ENCODE peak calls at places on chromosome 3, in five cellular contexts. B is neural progenitor cell, Z is GM23248, S is K562, F is mesenchymal stem cell. Q is an unnamed sample.

GRCh38 chr3:178513539-178514410 is 22.5 kb upstream of the KCNMB2 start:
- DNase-seq in B (no peak), Z (peak), S (no peak), F (peak), Q (no peak)

GRCh38 chr3:197417451-197417850 is 119.0 kb upstream of the DLG1 start:
- DNase-seq in B (no peak), Z (peak), S (no peak), F (peak), Q (no peak)

GRCh38 chr3:44099566-44100297 is 142.0 kb upstream of the TOPAZ1 start:
- DNase-seq in B (no peak), Z (no peak), S (no peak), F (no peak), Q (no peak)

GRCh38 chr3:29143151-29143550 is 137.7 kb upstream of the RBMS3 start:
- DNase-seq in B (no peak), Z (no peak), S (no peak), F (no peak), Q (no peak)

GRCh38 chr3:20652249-20652648 is 466.2 kb upstream of the SGO1 start:
- DNase-seq in B (no peak), Z (no peak), S (no peak), F (no peak), Q (no peak)

GRCh38 chr3:22315925-22316324 is 564.9 kb upstream of the ZNF385D start:
- DNase-seq in B (no peak), Z (peak), S (no peak), F (no peak), Q (no peak)

GRCh38 chr3:119160361-119160760 is 13.0 kb upstream of the UPK1B start:
- DNase-seq in B (no peak), Z (no peak), S (no peak), F (no peak), Q (no peak)

GRCh38 chr3:22366781-22367180 is 615.8 kb upstream of the ZNF385D start:
- DNase-seq in B (no peak), Z (no peak), S (no peak), F (no peak), Q (no peak)

GRCh38 chr3:177705976-177706866 is 508.9 kb upstream of the TBL1XR1 start:
- DNase-seq in B (no peak), Z (no peak), S (no peak), F (no peak), Q (no peak)

GRCh38 chr3:127697531-127698240 is 24.9 kb downstream of the ABTB1 start:
- DNase-seq in B (peak), Z (peak), S (peak), F (peak), Q (peak)

GRCh38 chr3:10376353-10376752 is 55.4 kb upstream of the SEC13 start:
- DNase-seq in B (no peak), Z (no peak), S (no peak), F (no peak), Q (no peak)

GRCh38 chr3:133038731-133039398 is 674 bp downstream of the TMEM108 start:
- DNase-seq in B (peak), Z (peak), S (peak), F (no peak), Q (no peak)

GRCh38 chr3:150412599-150413069 is 4.5 kb downstream of the TSC22D2 start:
- DNase-seq in B (no peak), Z (peak), S (peak), F (peak), Q (no peak)

GRCh38 chr3:4645468-4645867 is 152.3 kb downstream of the ITPR1 start:
- DNase-seq in B (no peak), Z (no peak), S (no peak), F (no peak), Q (no peak)

GRCh38 chr3:117820900-117821299 is 1111.3 kb downstream of the TUSC7 start:
- DNase-seq in B (no peak), Z (peak), S (no peak), F (no peak), Q (no peak)

GRCh38 chr3:182740710-182741109 is 52.6 kb upstream of the ATP11B start:
- DNase-seq in B (no peak), Z (no peak), S (peak), F (no peak), Q (peak)

GRCh38 chr3:197540961-197541377 is 14.8 kb downstream of the BDH1 start:
- DNase-seq in B (no peak), Z (no peak), S (no peak), F (no peak), Q (no peak)

GRCh38 chr3:197501879-197502620 is 53.7 kb downstream of the BDH1 start:
- DNase-seq in B (peak), Z (peak), S (no peak), F (peak), Q (no peak)

GRCh38 chr3:161108840-161109239 is 3.7 kb upstream of the B3GALNT1 start:
- DNase-seq in B (no peak), Z (peak), S (no peak), F (peak), Q (peak)

GRCh38 chr3:166284994-166285393 is 447.8 kb upstream of the BCHE start:
- DNase-seq in B (no peak), Z (no peak), S (no peak), F (peak), Q (no peak)

GRCh38 chr3:120113128-120114116 is 19.2 kb upstream of the GSK3B start:
- DNase-seq in B (no peak), Z (peak), S (no peak), F (peak), Q (peak)

GRCh38 chr3:40973141-40973540 is 226.2 kb upstream of the CTNNB1 start:
- DNase-seq in B (no peak), Z (no peak), S (no peak), F (no peak), Q (no peak)

GRCh38 chr3:171234298-171235020 is 207.9 kb upstream of the SLC2A2 start:
- DNase-seq in B (no peak), Z (no peak), S (no peak), F (no peak), Q (no peak)

GRCh38 chr3:88301273-88302002 is 151.7 kb downstream of the C3orf38 start:
- DNase-seq in B (no peak), Z (no peak), S (no peak), F (peak), Q (no peak)

GRCh38 chr3:172658344-172659245 is 52.3 kb downstream of the NCEH1 start:
- DNase-seq in B (no peak), Z (peak), S (no peak), F (peak), Q (peak)

GRCh38 chr3:52870471-52870870 is 26.9 kb downstream of the STIMATE start:
- DNase-seq in B (no peak), Z (no peak), S (no peak), F (no peak), Q (no peak)

GRCh38 chr3:158702815-158703481 is 29.3 kb downstream of the RARRES1 start:
- DNase-seq in B (no peak), Z (peak), S (no peak), F (peak), Q (no peak)

GRCh38 chr3:113783980-113784379 is 37.1 kb downstream of the ATP6V1A start:
- DNase-seq in B (no peak), Z (peak), S (no peak), F (no peak), Q (no peak)

DNA sequence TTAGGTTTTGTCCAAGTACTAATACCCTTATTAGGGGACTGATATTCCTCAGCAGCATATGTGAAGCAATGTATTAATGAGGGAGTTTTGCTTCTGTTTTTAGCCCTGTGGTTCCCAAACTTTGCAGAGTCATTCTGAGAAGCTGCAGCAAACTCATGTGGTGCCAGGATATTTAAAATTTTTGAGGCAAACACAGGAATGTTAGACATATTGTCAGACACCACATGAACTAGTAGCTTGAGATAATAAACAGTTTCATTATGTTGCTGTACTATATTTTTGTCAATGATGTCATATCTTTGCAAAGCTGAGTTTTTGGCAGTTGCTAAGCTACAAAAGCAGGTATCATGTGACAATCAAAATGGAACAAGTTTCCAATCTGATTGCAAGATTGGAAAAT is 36.6 kb downstream of the ATP6V1A start:
- DNase-seq in B (no peak), Z (peak), S (peak), F (peak), Q (no peak)
- H3K4me2 ChIP-seq in B (no peak), Z (peak), S (no peak), F (no peak), Q (no peak)

DNA sequence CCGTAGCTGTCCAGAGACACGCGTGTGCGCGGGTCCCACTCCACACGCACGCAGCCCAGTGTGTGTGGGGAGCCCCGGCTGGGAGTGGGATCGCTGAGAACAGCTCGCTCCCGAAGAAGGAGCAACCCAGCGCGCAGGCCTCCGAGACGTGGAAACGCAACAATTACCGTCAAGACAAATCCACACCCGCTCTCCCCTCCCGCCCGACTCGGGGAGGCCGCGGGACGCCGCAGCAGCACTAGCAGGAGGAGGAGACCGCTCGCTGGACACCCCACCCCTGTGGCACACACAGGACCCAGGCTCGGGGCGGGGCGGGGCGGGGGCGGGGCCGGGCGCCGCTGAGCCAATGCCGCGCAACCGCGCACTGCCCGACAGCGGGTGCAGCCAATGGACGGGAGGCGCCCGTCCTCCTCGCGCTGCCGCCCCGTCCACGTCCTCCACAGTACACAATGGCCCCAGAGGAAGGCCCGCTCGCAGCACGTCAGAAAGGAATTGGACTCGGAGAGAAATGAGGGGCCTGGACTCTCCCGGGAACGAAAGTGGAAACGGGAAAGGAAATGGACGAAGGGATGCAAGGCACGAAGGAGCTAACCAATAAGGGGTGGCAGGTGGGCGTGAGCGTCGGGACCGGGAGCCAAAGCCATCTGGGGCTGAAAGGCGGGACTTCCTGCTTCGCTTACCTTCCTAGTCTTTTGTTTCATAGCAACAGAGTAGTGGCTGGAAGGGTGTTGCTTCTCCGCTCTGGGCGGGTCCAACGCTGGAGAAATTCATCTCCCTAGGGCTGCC is at the start of gene CBLB:
- DNase-seq in B (peak), Z (peak), S (peak), F (peak), Q (peak)
- H3K4me2 ChIP-seq in B (peak), Z (peak), S (peak), F (peak), Q (peak)

DNA sequence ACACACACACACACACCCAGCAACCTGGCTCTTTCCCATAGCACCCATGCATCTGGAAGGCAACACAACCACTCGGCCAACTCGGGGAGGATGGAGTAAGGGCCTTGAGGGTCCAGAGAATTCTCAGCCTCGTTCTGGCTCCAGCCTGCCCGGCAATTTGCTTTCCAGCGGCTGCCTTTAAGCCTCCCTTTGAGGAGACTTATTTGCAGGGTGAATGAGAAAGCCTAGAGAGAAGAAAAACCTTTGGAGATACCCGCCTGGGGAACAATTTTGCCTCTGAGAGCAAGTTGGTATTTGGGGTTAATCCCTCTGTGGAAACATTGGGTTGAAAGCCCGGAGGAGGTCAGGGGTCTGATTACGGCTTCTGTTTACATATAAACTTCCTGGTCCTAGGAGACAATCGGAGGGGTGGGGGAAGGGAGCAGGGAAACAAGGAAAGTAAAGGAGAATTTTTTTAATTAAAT is 160.8 kb upstream of the HES1 start:
- DNase-seq in B (peak), Z (no peak), S (no peak), F (peak), Q (no peak)
- H3K4me2 ChIP-seq in B (peak), Z (no peak), S (peak), F (no peak), Q (no peak)

GRCh38 chr3:46944191-46944590 is 32.4 kb downstream of the CCDC12 start:
- DNase-seq in B (no peak), Z (no peak), S (no peak), F (no peak), Q (no peak)

GRCh38 chr3:46942079-46942478 is 34.5 kb downstream of the CCDC12 start:
- DNase-seq in B (no peak), Z (no peak), S (no peak), F (no peak), Q (no peak)

GRCh38 chr3:46942481-46943236 is 33.9 kb downstream of the CCDC12 start:
- DNase-seq in B (no peak), Z (no peak), S (no peak), F (no peak), Q (no peak)

GRCh38 chr3:46946416-46946815 is 30.1 kb downstream of the CCDC12 start:
- DNase-seq in B (no peak), Z (no peak), S (no peak), F (no peak), Q (no peak)

DNA sequence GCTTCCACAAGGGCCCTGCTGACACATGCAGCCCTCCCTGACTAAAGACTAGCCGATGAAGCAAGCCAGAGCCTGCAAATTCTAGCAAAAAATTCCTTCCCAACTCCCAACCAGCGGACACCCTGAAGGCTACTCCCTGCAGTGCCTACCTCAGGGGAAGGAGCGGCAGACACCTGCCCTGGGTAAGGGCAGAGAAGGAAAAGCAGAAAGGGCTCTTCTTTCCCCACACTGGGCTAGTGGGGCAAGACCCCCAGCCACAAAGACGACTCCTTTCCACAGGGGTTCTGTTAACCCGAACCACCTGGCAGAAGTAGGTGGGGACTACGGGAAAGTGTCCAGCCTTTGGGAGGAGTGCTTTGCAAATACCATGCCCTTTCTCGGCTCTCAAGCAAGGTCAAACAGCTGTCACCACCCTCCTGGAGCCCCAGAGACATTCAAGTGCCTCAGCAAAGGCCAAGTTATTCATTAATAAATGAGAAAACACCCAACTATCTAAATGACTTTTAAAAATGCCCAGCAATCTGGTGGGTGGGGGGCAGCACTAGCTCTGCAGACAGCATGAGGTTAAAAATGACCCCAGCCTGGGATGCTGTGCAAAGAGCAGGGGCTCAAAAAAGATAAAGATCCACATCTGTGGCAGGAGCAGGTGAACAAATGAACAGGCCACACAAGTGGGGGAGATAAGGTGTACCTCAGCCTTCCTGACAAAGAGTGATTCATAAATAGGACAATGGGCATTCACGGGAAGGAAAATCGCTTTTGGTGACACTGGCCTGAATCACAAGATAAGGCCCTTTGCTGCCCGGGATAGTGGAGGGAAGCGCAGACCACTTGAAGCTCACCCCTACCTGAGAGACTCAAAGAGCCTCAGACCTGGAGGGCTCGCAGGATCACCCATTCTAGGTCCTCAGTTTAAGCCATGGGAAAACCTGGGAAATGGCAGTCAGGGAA is 33.0 kb downstream of the CCDC12 start:
- DNase-seq in B (no peak), Z (no peak), S (no peak), F (no peak), Q (peak)
- H3K4me2 ChIP-seq in B (no peak), Z (no peak), S (no peak), F (peak), Q (peak)

GRCh38 chr3:18058666-18059065 is 316.2 kb upstream of the TBC1D5 start:
- DNase-seq in B (no peak), Z (no peak), S (no peak), F (no peak), Q (no peak)
- H3K4me2 ChIP-seq in B (no peak), Z (no peak), S (no peak), F (no peak), Q (no peak)

DNA sequence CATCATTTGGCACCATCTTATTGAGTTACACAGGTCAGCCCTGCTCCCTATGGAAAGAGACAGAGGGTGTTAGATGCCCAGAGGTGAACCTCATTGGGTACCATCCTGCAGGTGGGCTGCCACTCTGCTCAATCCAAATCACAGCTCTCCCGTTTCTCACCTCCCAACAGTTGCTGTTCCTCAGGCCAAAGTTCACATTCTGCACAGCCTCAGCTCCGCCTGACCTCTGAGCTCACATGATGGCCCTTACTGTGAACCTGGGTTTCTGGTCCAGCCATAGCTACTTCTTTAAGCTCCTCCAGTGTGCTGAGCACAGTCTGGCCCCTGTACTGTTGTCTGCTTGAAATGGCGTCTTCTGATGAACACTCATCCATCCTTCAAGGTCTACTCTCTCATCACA is 47.8 kb downstream of the BTD start:
- DNase-seq in B (no peak), Z (no peak), S (no peak), F (no peak), Q (no peak)
- H3K4me2 ChIP-seq in B (no peak), Z (no peak), S (no peak), F (no peak), Q (no peak)

GRCh38 chr3:55608266-55608937 is 121.3 kb upstream of the WNT5A start:
- DNase-seq in B (no peak), Z (no peak), S (no peak), F (no peak), Q (no peak)
- H3K4me2 ChIP-seq in B (peak), Z (no peak), S (no peak), F (no peak), Q (no peak)

DNA sequence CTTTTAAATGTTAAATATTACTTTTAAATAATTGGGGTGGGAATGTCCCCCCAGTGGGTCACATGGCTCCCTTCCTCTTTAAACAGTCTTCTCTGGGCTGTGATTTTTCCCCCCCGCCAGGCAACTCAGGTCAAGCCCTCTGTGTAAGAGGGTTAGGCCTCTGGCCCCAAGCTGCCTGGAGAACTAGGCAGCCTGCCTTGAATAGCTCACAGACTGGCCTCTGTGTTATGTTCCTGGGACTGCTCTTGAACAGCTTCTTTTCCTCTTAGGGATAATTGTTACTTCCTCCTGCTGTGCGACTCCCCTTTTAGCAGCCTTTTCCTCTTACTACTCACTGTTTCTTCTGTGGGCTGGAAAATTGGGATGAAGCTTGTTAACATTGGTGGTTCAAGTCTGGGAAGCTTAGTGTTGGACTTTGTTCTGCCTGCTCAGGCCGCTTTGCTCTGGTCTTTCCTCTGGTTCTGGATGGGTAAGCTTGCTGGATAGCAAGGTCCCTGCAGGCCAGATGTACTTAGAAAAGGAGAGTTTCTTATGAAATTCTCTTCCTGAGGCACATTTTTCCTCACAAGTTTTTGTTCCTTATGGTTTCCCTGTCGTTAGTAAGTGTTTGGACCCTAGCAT is 2.2 kb downstream of the TEX264 start:
- DNase-seq in B (peak), Z (no peak), S (no peak), F (peak), Q (no peak)
- H3K4me2 ChIP-seq in B (no peak), Z (no peak), S (no peak), F (no peak), Q (no peak)